ENCODE peak calls at places on chromosomes 7 and 10, in seven cellular contexts. Q is ascending aorta, U is HEK293T, X is RWPE1, M is HuH-7, B is substantia nigra, I is amniotic stem cell. H is an unnamed sample.
A peak's percentile ranks its signal among the peaks of the same experiment; 100 is the strongest.

GRCh38 chr10:60460058-60460457 is 70.4 kb upstream of the ANK3 start:
- DNase-seq in Q (no peak), U (no peak), X (no peak), M (no peak), B (no peak), I (no peak), H (no peak)

GRCh38 chr7:107171496-107171895 is 2.7 kb downstream of the HBP1 start:
- DNase-seq in Q (no peak), U (no peak), X (no peak), M (no peak), B (no peak), I (no peak), H (no peak)

GRCh38 chr10:102605712-102606111 is 38.6 kb upstream of the TRIM8 start:
- DNase-seq in Q (no peak), U (no peak), X (no peak), M (no peak), B (no peak), I (no peak), H (no peak)

GRCh38 chr10:112949875-112950507 is at the start of gene TCF7L2:
- DNase-seq in Q (peak; percentile 98), U (peak; percentile 94), X (peak; percentile 96), M (peak; percentile 81), B (peak; percentile 99), I (peak; percentile 97), H (peak; percentile 85)

GRCh38 chr7:69517985-69518731 is 80.1 kb upstream of the AUTS2 start:
- DNase-seq in Q (no peak), U (no peak), X (no peak), M (no peak), B (peak; percentile 66), I (no peak), H (no peak)

GRCh38 chr10:46052057-46052790 is 6.2 kb upstream of the MSMB start:
- DNase-seq in Q (no peak), U (no peak), X (no peak), M (peak; percentile 37), B (no peak), I (no peak), H (no peak)

GRCh38 chr10:122128357-122128756 is 139.4 kb downstream of the TACC2 start:
- DNase-seq in Q (peak; percentile 80), U (no peak), X (no peak), M (no peak), B (no peak), I (no peak), H (no peak)

GRCh38 chr10:114364726-114365125 is 39.6 kb downstream of the AFAP1L2 start:
- DNase-seq in Q (no peak), U (no peak), X (no peak), M (no peak), B (no peak), I (no peak), H (no peak)

GRCh38 chr10:92830478-92831389 is 17.6 kb upstream of the EXOC6 start:
- DNase-seq in Q (no peak), U (no peak), X (no peak), M (no peak), B (no peak), I (no peak), H (peak; percentile 6)